ENCODE peak calls at places on chromosomes 6 and 20, in six cellular contexts. One of them, this sample, is unnamed.

GRCh38 chr20:20070871-20071726 is 18.8 kb downstream of the CFAP61 start:
- DNase-seq in breast epithelium: no peak
- DNase-seq in OCI-LY7: no peak
- DNase-seq in endodermal cell: no peak
- DNase-seq in neural progenitor cell: no peak
- DNase-seq in MM.1S: no peak
- DNase-seq in this sample: no peak

GRCh38 chr6:142051404-142051803 is 81.3 kb upstream of the GJE1 start:
- DNase-seq in breast epithelium: no peak
- DNase-seq in OCI-LY7: no peak
- DNase-seq in endodermal cell: no peak
- DNase-seq in neural progenitor cell: no peak
- DNase-seq in MM.1S: no peak
- DNase-seq in this sample: no peak

GRCh38 chr20:39089029-39089428 is 126.9 kb downstream of the DHX35 start:
- DNase-seq in breast epithelium: no peak
- DNase-seq in OCI-LY7: no peak
- DNase-seq in endodermal cell: no peak
- DNase-seq in neural progenitor cell: no peak
- DNase-seq in MM.1S: no peak
- DNase-seq in this sample: no peak

GRCh38 chr6:21914121-21914973 is 320.8 kb downstream of the SOX4 start:
- DNase-seq in breast epithelium: peak
- DNase-seq in OCI-LY7: no peak
- DNase-seq in endodermal cell: no peak
- DNase-seq in neural progenitor cell: no peak
- DNase-seq in MM.1S: no peak
- DNase-seq in this sample: no peak

GRCh38 chr20:16263582-16263981 is 309.7 kb downstream of the KIF16B start:
- DNase-seq in breast epithelium: no peak
- DNase-seq in OCI-LY7: peak
- DNase-seq in endodermal cell: no peak
- DNase-seq in neural progenitor cell: no peak
- DNase-seq in MM.1S: no peak
- DNase-seq in this sample: no peak

GRCh38 chr6:134903448-134903847 is 46.5 kb downstream of the ALDH8A1 start:
- DNase-seq in breast epithelium: no peak
- DNase-seq in OCI-LY7: no peak
- DNase-seq in endodermal cell: no peak
- DNase-seq in neural progenitor cell: no peak
- DNase-seq in MM.1S: no peak
- DNase-seq in this sample: no peak

GRCh38 chr20:29086938-29087337 is 2170.5 kb upstream of the DEFB115 start:
- DNase-seq in breast epithelium: no peak
- DNase-seq in OCI-LY7: no peak
- DNase-seq in endodermal cell: no peak
- DNase-seq in neural progenitor cell: no peak
- DNase-seq in MM.1S: no peak
- DNase-seq in this sample: no peak

GRCh38 chr6:54722328-54722727 is 124.2 kb upstream of the FAM83B start:
- DNase-seq in breast epithelium: no peak
- DNase-seq in OCI-LY7: no peak
- DNase-seq in endodermal cell: no peak
- DNase-seq in neural progenitor cell: no peak
- DNase-seq in MM.1S: no peak
- DNase-seq in this sample: no peak

GRCh38 chr6:16276991-16277981 is 38.9 kb downstream of the GMPR start:
- DNase-seq in breast epithelium: peak
- DNase-seq in OCI-LY7: peak
- DNase-seq in endodermal cell: peak
- DNase-seq in neural progenitor cell: peak
- DNase-seq in MM.1S: peak
- DNase-seq in this sample: peak

DNA sequence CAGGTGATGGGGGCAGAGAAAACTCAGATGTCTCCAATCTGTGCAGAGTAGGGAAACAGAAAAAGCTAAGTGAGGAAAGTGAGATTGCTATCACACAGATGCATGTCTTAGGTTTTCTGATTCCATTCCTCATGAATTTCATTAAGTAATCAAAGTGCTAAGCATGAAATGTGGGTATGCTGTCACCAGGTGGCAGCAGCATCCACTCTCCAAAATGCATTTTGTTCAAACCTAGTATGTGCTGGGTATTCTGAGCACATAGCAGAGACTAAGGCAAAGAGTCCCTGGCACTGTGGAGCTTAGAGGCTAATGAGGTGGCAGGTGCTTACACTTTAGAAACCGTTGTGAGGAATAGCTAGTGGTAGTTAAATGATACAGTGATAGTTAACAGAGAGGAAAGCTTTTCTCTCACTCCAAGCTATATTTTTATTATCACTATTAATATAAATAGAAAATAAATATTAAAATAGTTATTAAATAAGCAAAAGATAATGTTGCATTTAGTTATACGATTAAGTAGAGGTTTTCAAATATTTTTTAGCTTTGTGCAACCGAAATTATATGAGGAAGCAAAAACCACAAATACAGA is 179.5 kb downstream of the CDH26 start:
- DNase-seq in breast epithelium: no peak
- DNase-seq in OCI-LY7: peak
- DNase-seq in endodermal cell: peak
- DNase-seq in neural progenitor cell: peak
- DNase-seq in MM.1S: peak
- DNase-seq in this sample: peak
- H3K4me3 ChIP-seq in breast epithelium: peak
- H3K4me3 ChIP-seq in OCI-LY7: peak
- H3K4me3 ChIP-seq in endodermal cell: no peak
- H3K4me3 ChIP-seq in neural progenitor cell: no peak
- H3K4me3 ChIP-seq in MM.1S: peak
- H3K4me3 ChIP-seq in this sample: no peak

GRCh38 chr20:3275966-3276365 is 37.0 kb upstream of the SLC4A11 start:
- DNase-seq in breast epithelium: no peak
- DNase-seq in OCI-LY7: no peak
- DNase-seq in endodermal cell: no peak
- DNase-seq in neural progenitor cell: no peak
- DNase-seq in MM.1S: no peak
- DNase-seq in this sample: no peak

GRCh38 chr20:3277686-3278465 is 38.9 kb upstream of the SLC4A11 start:
- DNase-seq in breast epithelium: no peak
- DNase-seq in OCI-LY7: no peak
- DNase-seq in endodermal cell: no peak
- DNase-seq in neural progenitor cell: no peak
- DNase-seq in MM.1S: no peak
- DNase-seq in this sample: peak

GRCh38 chr20:3273371-3273770 is 34.4 kb upstream of the SLC4A11 start:
- DNase-seq in breast epithelium: no peak
- DNase-seq in OCI-LY7: no peak
- DNase-seq in endodermal cell: no peak
- DNase-seq in neural progenitor cell: no peak
- DNase-seq in MM.1S: no peak
- DNase-seq in this sample: peak

GRCh38 chr20:3275064-3275935 is 36.3 kb upstream of the SLC4A11 start:
- DNase-seq in breast epithelium: no peak
- DNase-seq in OCI-LY7: no peak
- DNase-seq in endodermal cell: no peak
- DNase-seq in neural progenitor cell: no peak
- DNase-seq in MM.1S: peak
- DNase-seq in this sample: no peak

DNA sequence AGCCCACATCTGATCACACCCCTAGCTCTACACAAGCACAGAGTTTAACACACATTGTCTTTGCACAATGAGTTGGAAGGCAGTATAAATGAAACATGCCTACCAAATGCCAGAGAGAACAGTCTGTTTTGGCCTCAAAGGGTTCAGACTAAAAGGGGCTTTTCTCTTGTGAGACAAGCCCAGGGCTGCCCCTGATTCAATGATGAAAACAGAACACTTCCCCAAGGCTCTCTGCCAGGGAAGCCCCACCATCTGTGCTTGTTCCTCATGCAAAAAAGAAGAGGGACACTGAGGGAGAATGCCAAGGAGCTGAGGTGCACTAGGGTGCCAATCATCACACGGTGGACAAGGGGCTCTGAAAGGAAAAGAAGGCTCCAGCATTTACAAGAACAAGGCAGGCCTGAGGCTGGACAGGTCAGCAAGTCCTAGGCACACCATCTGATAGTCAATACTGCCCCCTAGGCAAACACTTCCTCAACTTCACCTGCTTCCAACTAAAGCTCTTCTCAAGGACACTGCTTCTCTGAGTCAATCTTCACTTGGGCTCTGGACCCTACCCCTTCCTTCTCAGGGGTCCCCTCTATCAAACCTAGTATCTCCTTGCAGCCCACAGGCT is 37.5 kb upstream of the SLC4A11 start:
- DNase-seq in breast epithelium: no peak
- DNase-seq in OCI-LY7: peak
- DNase-seq in endodermal cell: peak
- DNase-seq in neural progenitor cell: peak
- DNase-seq in MM.1S: peak
- DNase-seq in this sample: peak
- TF ChIP-seq CTCF in breast epithelium: no peak
- TF ChIP-seq CTCF in OCI-LY7: peak
- TF ChIP-seq CTCF in endodermal cell: peak
- TF ChIP-seq CTCF in neural progenitor cell: peak
- TF ChIP-seq CTCF in MM.1S: peak
- TF ChIP-seq CTCF in this sample: peak

GRCh38 chr6:32127409-32127716 is 683 bp downstream of the ATF6B start:
- DNase-seq in breast epithelium: no peak
- DNase-seq in OCI-LY7: no peak
- DNase-seq in endodermal cell: no peak
- DNase-seq in neural progenitor cell: no peak
- DNase-seq in MM.1S: no peak
- DNase-seq in this sample: no peak
- H3K27ac ChIP-seq in breast epithelium: peak
- H3K27ac ChIP-seq in OCI-LY7: peak
- H3K27ac ChIP-seq in endodermal cell: peak
- H3K27ac ChIP-seq in neural progenitor cell: peak
- H3K27ac ChIP-seq in MM.1S: no peak
- H3K27ac ChIP-seq in this sample: peak

DNA sequence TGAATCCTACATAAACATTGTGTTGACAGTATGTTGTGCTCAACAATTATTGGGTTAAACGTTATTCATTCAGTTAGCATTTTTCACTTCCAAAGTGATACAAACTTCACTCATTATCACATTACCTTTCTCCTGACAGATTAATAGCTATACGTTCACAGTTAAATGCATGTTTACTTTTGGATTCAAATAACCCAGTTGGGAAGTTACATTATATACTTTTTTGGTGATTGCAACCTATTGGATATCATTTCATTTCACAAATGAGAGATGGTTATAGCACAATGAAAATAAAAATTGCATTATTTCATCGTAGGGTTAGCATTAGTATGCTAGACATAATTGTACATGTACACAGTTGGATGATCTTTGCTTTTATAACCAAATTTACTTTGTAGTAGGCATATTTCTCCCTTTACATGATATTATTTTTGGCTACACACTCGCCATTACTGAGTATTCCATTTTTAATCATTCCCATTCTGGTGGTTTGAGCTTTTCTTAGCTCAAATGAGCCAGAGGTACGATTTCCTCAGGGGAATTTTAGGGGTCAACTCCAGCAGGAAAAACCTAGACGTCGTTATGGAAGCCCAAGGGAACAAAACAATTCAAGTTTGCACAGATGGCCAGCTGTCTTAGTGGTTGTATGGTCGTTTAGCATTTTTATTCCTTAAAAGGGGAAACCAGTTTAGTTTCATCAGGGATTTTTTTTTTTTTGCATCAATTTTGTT is 2.0 kb upstream of the HIVEP1 start:
- DNase-seq in breast epithelium: no peak
- DNase-seq in OCI-LY7: no peak
- DNase-seq in endodermal cell: peak
- DNase-seq in neural progenitor cell: no peak
- DNase-seq in MM.1S: peak
- DNase-seq in this sample: no peak
- H3K4me3 ChIP-seq in breast epithelium: peak
- H3K4me3 ChIP-seq in OCI-LY7: peak
- H3K4me3 ChIP-seq in endodermal cell: peak
- H3K4me3 ChIP-seq in neural progenitor cell: peak
- H3K4me3 ChIP-seq in MM.1S: peak
- H3K4me3 ChIP-seq in this sample: peak

DNA sequence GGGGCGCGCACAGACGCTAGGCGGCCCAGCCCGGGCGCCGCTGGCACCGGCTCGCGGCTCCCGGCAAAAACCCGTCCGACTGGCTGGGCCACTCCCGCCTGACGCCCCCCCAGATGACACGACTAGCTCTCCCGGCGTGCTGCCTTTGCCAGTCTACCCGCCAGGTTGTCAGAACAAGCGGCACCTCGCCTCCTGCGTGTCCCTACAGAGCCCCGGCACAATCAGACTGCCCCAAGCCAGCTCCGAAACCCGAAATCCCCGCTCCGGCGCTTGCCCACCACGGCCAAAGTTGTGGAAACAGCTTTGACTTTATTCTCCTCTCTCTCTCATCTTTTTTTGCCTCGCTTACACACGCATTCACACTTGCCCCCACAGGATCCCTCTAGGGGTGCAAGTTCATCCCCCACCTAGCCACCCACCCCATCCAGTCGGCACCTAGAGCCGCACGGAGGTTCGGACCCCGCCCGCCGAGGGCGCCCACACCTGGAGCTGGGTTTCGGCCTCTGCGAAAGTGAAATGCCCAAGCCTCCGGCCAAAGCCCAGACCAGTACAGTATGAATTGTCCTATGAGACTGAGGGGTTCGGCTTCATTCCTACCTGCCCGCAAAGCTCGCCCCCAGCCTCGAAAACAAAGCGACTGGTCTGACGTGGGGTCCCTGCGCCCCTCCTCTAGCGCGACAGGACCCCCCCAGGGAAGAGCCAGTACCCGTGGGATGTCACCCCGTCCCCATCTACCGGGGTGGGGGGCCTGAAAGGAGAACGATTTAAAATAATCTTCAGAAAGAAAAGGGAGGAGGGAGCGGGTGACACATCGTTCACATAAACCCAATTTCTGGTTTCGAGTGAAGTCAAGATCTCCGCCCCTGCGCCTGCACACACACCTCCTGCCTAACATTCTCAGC is 1.7 kb downstream of the TFAP2A start:
- DNase-seq in breast epithelium: peak
- DNase-seq in OCI-LY7: peak
- DNase-seq in endodermal cell: peak
- DNase-seq in neural progenitor cell: peak
- DNase-seq in MM.1S: peak
- DNase-seq in this sample: peak
- TF ChIP-seq CTCF in breast epithelium: peak
- TF ChIP-seq CTCF in OCI-LY7: no peak
- TF ChIP-seq CTCF in endodermal cell: peak
- TF ChIP-seq CTCF in neural progenitor cell: no peak
- TF ChIP-seq CTCF in MM.1S: no peak
- TF ChIP-seq CTCF in this sample: no peak

This sample was measured in GM23338.